ENCODE peak calls at places on chromosome 3, in six cellular contexts. One of them, this sample, is unnamed.

GRCh38 chr3:8847317-8847716 is 77.9 kb upstream of the OXTR start:
- DNase-seq in lower lobe of right lung: no peak
- DNase-seq in stimulated activated CD8-positive, alpha-beta memory T cell treated with anti-CD3 and anti-CD28 coated beads, Interleukin-15, amount 100 ng/mL, for 4 hours: no peak
- DNase-seq in ACHN: no peak
- DNase-seq in colonic mucosa: no peak
- DNase-seq in NCI-H82: no peak
- DNase-seq in this sample: no peak

GRCh38 chr3:37309945-37310665 is 135.7 kb upstream of the LRRFIP2 start:
- DNase-seq in lower lobe of right lung: no peak
- DNase-seq in stimulated activated CD8-positive, alpha-beta memory T cell treated with anti-CD3 and anti-CD28 coated beads, Interleukin-15, amount 100 ng/mL, for 4 hours: no peak
- DNase-seq in ACHN: no peak
- DNase-seq in colonic mucosa: no peak
- DNase-seq in NCI-H82: no peak
- DNase-seq in this sample: no peak

GRCh38 chr3:57646723-57647122 is 46.2 kb downstream of the DENND6A start:
- DNase-seq in lower lobe of right lung: no peak
- DNase-seq in stimulated activated CD8-positive, alpha-beta memory T cell treated with anti-CD3 and anti-CD28 coated beads, Interleukin-15, amount 100 ng/mL, for 4 hours: no peak
- DNase-seq in ACHN: peak; percentile 23
- DNase-seq in colonic mucosa: no peak
- DNase-seq in NCI-H82: no peak
- DNase-seq in this sample: no peak

GRCh38 chr3:8741581-8742355 is 8.2 kb downstream of the CAV3 start:
- DNase-seq in lower lobe of right lung: no peak
- DNase-seq in stimulated activated CD8-positive, alpha-beta memory T cell treated with anti-CD3 and anti-CD28 coated beads, Interleukin-15, amount 100 ng/mL, for 4 hours: no peak
- DNase-seq in ACHN: peak; percentile 76
- DNase-seq in colonic mucosa: no peak
- DNase-seq in NCI-H82: peak; percentile 17
- DNase-seq in this sample: peak; percentile 86

GRCh38 chr3:46104706-46105105 is 77.4 kb upstream of the XCR1 start:
- DNase-seq in lower lobe of right lung: no peak
- DNase-seq in stimulated activated CD8-positive, alpha-beta memory T cell treated with anti-CD3 and anti-CD28 coated beads, Interleukin-15, amount 100 ng/mL, for 4 hours: no peak
- DNase-seq in ACHN: no peak
- DNase-seq in colonic mucosa: no peak
- DNase-seq in NCI-H82: no peak
- DNase-seq in this sample: no peak

GRCh38 chr3:111808439-111808838 is 50.6 kb upstream of the PHLDB2 start:
- DNase-seq in lower lobe of right lung: no peak
- DNase-seq in stimulated activated CD8-positive, alpha-beta memory T cell treated with anti-CD3 and anti-CD28 coated beads, Interleukin-15, amount 100 ng/mL, for 4 hours: no peak
- DNase-seq in ACHN: peak; percentile 42
- DNase-seq in colonic mucosa: no peak
- DNase-seq in NCI-H82: no peak
- DNase-seq in this sample: no peak

GRCh38 chr3:46368569-46368968 is 2.2 kb upstream of the CCR5 start:
- DNase-seq in lower lobe of right lung: peak; percentile 78
- DNase-seq in stimulated activated CD8-positive, alpha-beta memory T cell treated with anti-CD3 and anti-CD28 coated beads, Interleukin-15, amount 100 ng/mL, for 4 hours: peak; percentile 40
- DNase-seq in ACHN: no peak
- DNase-seq in colonic mucosa: peak; percentile 47
- DNase-seq in NCI-H82: peak; percentile 8
- DNase-seq in this sample: no peak

GRCh38 chr3:121654493-121655385 is 6.0 kb downstream of the HCLS1 start:
- DNase-seq in lower lobe of right lung: no peak
- DNase-seq in stimulated activated CD8-positive, alpha-beta memory T cell treated with anti-CD3 and anti-CD28 coated beads, Interleukin-15, amount 100 ng/mL, for 4 hours: no peak
- DNase-seq in ACHN: no peak
- DNase-seq in colonic mucosa: no peak
- DNase-seq in NCI-H82: no peak
- DNase-seq in this sample: no peak

GRCh38 chr3:7512048-7512447 is 651.1 kb downstream of the GRM7 start:
- DNase-seq in lower lobe of right lung: no peak
- DNase-seq in stimulated activated CD8-positive, alpha-beta memory T cell treated with anti-CD3 and anti-CD28 coated beads, Interleukin-15, amount 100 ng/mL, for 4 hours: no peak
- DNase-seq in ACHN: no peak
- DNase-seq in colonic mucosa: no peak
- DNase-seq in NCI-H82: no peak
- DNase-seq in this sample: no peak

GRCh38 chr3:63993653-63994079 is 29.6 kb downstream of the PSMD6 start:
- DNase-seq in lower lobe of right lung: peak; percentile 71
- DNase-seq in stimulated activated CD8-positive, alpha-beta memory T cell treated with anti-CD3 and anti-CD28 coated beads, Interleukin-15, amount 100 ng/mL, for 4 hours: no peak
- DNase-seq in ACHN: peak; percentile 70
- DNase-seq in colonic mucosa: peak; percentile 66
- DNase-seq in NCI-H82: peak; percentile 87
- DNase-seq in this sample: no peak

GRCh38 chr3:165885558-165886270 is 48.5 kb upstream of the BCHE start:
- DNase-seq in lower lobe of right lung: no peak
- DNase-seq in stimulated activated CD8-positive, alpha-beta memory T cell treated with anti-CD3 and anti-CD28 coated beads, Interleukin-15, amount 100 ng/mL, for 4 hours: no peak
- DNase-seq in ACHN: no peak
- DNase-seq in colonic mucosa: no peak
- DNase-seq in NCI-H82: no peak
- DNase-seq in this sample: no peak

GRCh38 chr3:188292827-188293226 is 138.9 kb downstream of the LPP start:
- DNase-seq in lower lobe of right lung: no peak
- DNase-seq in stimulated activated CD8-positive, alpha-beta memory T cell treated with anti-CD3 and anti-CD28 coated beads, Interleukin-15, amount 100 ng/mL, for 4 hours: no peak
- DNase-seq in ACHN: no peak
- DNase-seq in colonic mucosa: no peak
- DNase-seq in NCI-H82: no peak
- DNase-seq in this sample: no peak

GRCh38 chr3:33386631-33387030 is 53.6 kb downstream of the UBP1 start:
- DNase-seq in lower lobe of right lung: no peak
- DNase-seq in stimulated activated CD8-positive, alpha-beta memory T cell treated with anti-CD3 and anti-CD28 coated beads, Interleukin-15, amount 100 ng/mL, for 4 hours: no peak
- DNase-seq in ACHN: no peak
- DNase-seq in colonic mucosa: no peak
- DNase-seq in NCI-H82: no peak
- DNase-seq in this sample: no peak

GRCh38 chr3:169764164-169764452 is 752 bp downstream of the TERC start:
- DNase-seq in lower lobe of right lung: no peak
- DNase-seq in stimulated activated CD8-positive, alpha-beta memory T cell treated with anti-CD3 and anti-CD28 coated beads, Interleukin-15, amount 100 ng/mL, for 4 hours: no peak
- DNase-seq in ACHN: peak; percentile 39
- DNase-seq in colonic mucosa: no peak
- DNase-seq in NCI-H82: no peak
- DNase-seq in this sample: no peak

GRCh38 chr3:31253782-31254181 is 278.9 kb upstream of the STT3B start:
- DNase-seq in lower lobe of right lung: no peak
- DNase-seq in stimulated activated CD8-positive, alpha-beta memory T cell treated with anti-CD3 and anti-CD28 coated beads, Interleukin-15, amount 100 ng/mL, for 4 hours: no peak
- DNase-seq in ACHN: no peak
- DNase-seq in colonic mucosa: no peak
- DNase-seq in NCI-H82: no peak
- DNase-seq in this sample: no peak

GRCh38 chr3:64267774-64268604 is 42.7 kb upstream of the PRICKLE2 start:
- DNase-seq in lower lobe of right lung: peak; percentile 54
- DNase-seq in stimulated activated CD8-positive, alpha-beta memory T cell treated with anti-CD3 and anti-CD28 coated beads, Interleukin-15, amount 100 ng/mL, for 4 hours: no peak
- DNase-seq in ACHN: peak; percentile 43
- DNase-seq in colonic mucosa: peak; percentile 38
- DNase-seq in NCI-H82: peak; percentile 83
- DNase-seq in this sample: no peak

GRCh38 chr3:79872483-79872882 is 104.7 kb upstream of the ROBO1 start:
- DNase-seq in lower lobe of right lung: no peak
- DNase-seq in stimulated activated CD8-positive, alpha-beta memory T cell treated with anti-CD3 and anti-CD28 coated beads, Interleukin-15, amount 100 ng/mL, for 4 hours: no peak
- DNase-seq in ACHN: no peak
- DNase-seq in colonic mucosa: no peak
- DNase-seq in NCI-H82: no peak
- DNase-seq in this sample: no peak

GRCh38 chr3:160747437-160747836 is 8.6 kb upstream of the PPM1L start:
- DNase-seq in lower lobe of right lung: no peak
- DNase-seq in stimulated activated CD8-positive, alpha-beta memory T cell treated with anti-CD3 and anti-CD28 coated beads, Interleukin-15, amount 100 ng/mL, for 4 hours: no peak
- DNase-seq in ACHN: no peak
- DNase-seq in colonic mucosa: no peak
- DNase-seq in NCI-H82: no peak
- DNase-seq in this sample: no peak

GRCh38 chr3:146256851-146257486 is 6.1 kb upstream of the PLSCR4 start:
- DNase-seq in lower lobe of right lung: no peak
- DNase-seq in stimulated activated CD8-positive, alpha-beta memory T cell treated with anti-CD3 and anti-CD28 coated beads, Interleukin-15, amount 100 ng/mL, for 4 hours: no peak
- DNase-seq in ACHN: no peak
- DNase-seq in colonic mucosa: no peak
- DNase-seq in NCI-H82: no peak
- DNase-seq in this sample: no peak

GRCh38 chr3:30258426-30259392 is 347.7 kb upstream of the TGFBR2 start:
- DNase-seq in lower lobe of right lung: no peak
- DNase-seq in stimulated activated CD8-positive, alpha-beta memory T cell treated with anti-CD3 and anti-CD28 coated beads, Interleukin-15, amount 100 ng/mL, for 4 hours: no peak
- DNase-seq in ACHN: no peak
- DNase-seq in colonic mucosa: peak; percentile 56
- DNase-seq in NCI-H82: no peak
- DNase-seq in this sample: no peak

GRCh38 chr3:4581905-4582611 is 88.9 kb downstream of the ITPR1 start:
- DNase-seq in lower lobe of right lung: no peak
- DNase-seq in stimulated activated CD8-positive, alpha-beta memory T cell treated with anti-CD3 and anti-CD28 coated beads, Interleukin-15, amount 100 ng/mL, for 4 hours: no peak
- DNase-seq in ACHN: no peak
- DNase-seq in colonic mucosa: no peak
- DNase-seq in NCI-H82: no peak
- DNase-seq in this sample: no peak

GRCh38 chr3:70811880-70812279 is 499.4 kb upstream of the MDFIC2 start:
- DNase-seq in lower lobe of right lung: no peak
- DNase-seq in stimulated activated CD8-positive, alpha-beta memory T cell treated with anti-CD3 and anti-CD28 coated beads, Interleukin-15, amount 100 ng/mL, for 4 hours: no peak
- DNase-seq in ACHN: no peak
- DNase-seq in colonic mucosa: no peak
- DNase-seq in NCI-H82: no peak
- DNase-seq in this sample: no peak

GRCh38 chr3:117059054-117059989 is 349.7 kb downstream of the TUSC7 start:
- DNase-seq in lower lobe of right lung: no peak
- DNase-seq in stimulated activated CD8-positive, alpha-beta memory T cell treated with anti-CD3 and anti-CD28 coated beads, Interleukin-15, amount 100 ng/mL, for 4 hours: no peak
- DNase-seq in ACHN: peak; percentile 50
- DNase-seq in colonic mucosa: no peak
- DNase-seq in NCI-H82: peak; percentile 78
- DNase-seq in this sample: no peak

GRCh38 chr3:127997961-127998360 is 54.3 kb upstream of the SEC61A1 start:
- DNase-seq in lower lobe of right lung: no peak
- DNase-seq in stimulated activated CD8-positive, alpha-beta memory T cell treated with anti-CD3 and anti-CD28 coated beads, Interleukin-15, amount 100 ng/mL, for 4 hours: no peak
- DNase-seq in ACHN: no peak
- DNase-seq in colonic mucosa: no peak
- DNase-seq in NCI-H82: no peak
- DNase-seq in this sample: no peak

GRCh38 chr3:134326760-134327593 is 47.3 kb downstream of the AMOTL2 start:
- DNase-seq in lower lobe of right lung: no peak
- DNase-seq in stimulated activated CD8-positive, alpha-beta memory T cell treated with anti-CD3 and anti-CD28 coated beads, Interleukin-15, amount 100 ng/mL, for 4 hours: no peak
- DNase-seq in ACHN: peak; percentile 98
- DNase-seq in colonic mucosa: no peak
- DNase-seq in NCI-H82: no peak
- DNase-seq in this sample: peak; percentile 91

GRCh38 chr3:47586746-47587145 is 8.1 kb upstream of the CSPG5 start:
- DNase-seq in lower lobe of right lung: no peak
- DNase-seq in stimulated activated CD8-positive, alpha-beta memory T cell treated with anti-CD3 and anti-CD28 coated beads, Interleukin-15, amount 100 ng/mL, for 4 hours: no peak
- DNase-seq in ACHN: no peak
- DNase-seq in colonic mucosa: no peak
- DNase-seq in NCI-H82: no peak
- DNase-seq in this sample: no peak

GRCh38 chr3:23333633-23334032 is 130.5 kb downstream of the UBE2E2 start:
- DNase-seq in lower lobe of right lung: no peak
- DNase-seq in stimulated activated CD8-positive, alpha-beta memory T cell treated with anti-CD3 and anti-CD28 coated beads, Interleukin-15, amount 100 ng/mL, for 4 hours: no peak
- DNase-seq in ACHN: no peak
- DNase-seq in colonic mucosa: no peak
- DNase-seq in NCI-H82: no peak
- DNase-seq in this sample: no peak

GRCh38 chr3:179263134-179263533 is 12.2 kb upstream of the KCNMB3 start:
- DNase-seq in lower lobe of right lung: no peak
- DNase-seq in stimulated activated CD8-positive, alpha-beta memory T cell treated with anti-CD3 and anti-CD28 coated beads, Interleukin-15, amount 100 ng/mL, for 4 hours: no peak
- DNase-seq in ACHN: no peak
- DNase-seq in colonic mucosa: no peak
- DNase-seq in NCI-H82: no peak
- DNase-seq in this sample: no peak

GRCh38 chr3:98902341-98902740 is 846 bp upstream of the DCBLD2 start:
- DNase-seq in lower lobe of right lung: no peak
- DNase-seq in stimulated activated CD8-positive, alpha-beta memory T cell treated with anti-CD3 and anti-CD28 coated beads, Interleukin-15, amount 100 ng/mL, for 4 hours: no peak
- DNase-seq in ACHN: no peak
- DNase-seq in colonic mucosa: no peak
- DNase-seq in NCI-H82: peak; percentile 47
- DNase-seq in this sample: no peak

GRCh38 chr3:5136619-5137429 is 14.7 kb downstream of the ARL8B start:
- DNase-seq in lower lobe of right lung: no peak
- DNase-seq in stimulated activated CD8-positive, alpha-beta memory T cell treated with anti-CD3 and anti-CD28 coated beads, Interleukin-15, amount 100 ng/mL, for 4 hours: no peak
- DNase-seq in ACHN: peak; percentile 45
- DNase-seq in colonic mucosa: no peak
- DNase-seq in NCI-H82: peak; percentile 7
- DNase-seq in this sample: no peak

GRCh38 chr3:15623535-15624450 is 22.2 kb downstream of the BTD start:
- DNase-seq in lower lobe of right lung: no peak
- DNase-seq in stimulated activated CD8-positive, alpha-beta memory T cell treated with anti-CD3 and anti-CD28 coated beads, Interleukin-15, amount 100 ng/mL, for 4 hours: no peak
- DNase-seq in ACHN: no peak
- DNase-seq in colonic mucosa: no peak
- DNase-seq in NCI-H82: no peak
- DNase-seq in this sample: no peak

This sample was measured in RWPE2.